ENCODE peak calls at places on chromosomes 13 and 19, in seven cellular contexts. One of them, this sample, is unnamed.

GRCh38 chr19:54137913-54138776 is 583 bp downstream of the CNOT3 start:
- DNase-seq in endothelial cell of umbilical vein: no peak
- DNase-seq in H1: peak
- DNase-seq in GM12878: no peak
- DNase-seq in HCT116: no peak
- DNase-seq in HepG2: no peak
- DNase-seq in K562: peak
- DNase-seq in this sample: no peak

GRCh38 chr13:96772426-96772825 is 221.8 kb downstream of the OXGR1 start:
- DNase-seq in endothelial cell of umbilical vein: no peak
- DNase-seq in HepG2: no peak
- DNase-seq in K562: no peak
- DNase-seq in H1: no peak
- DNase-seq in GM12878: no peak
- DNase-seq in HCT116: no peak
- DNase-seq in this sample: no peak

GRCh38 chr13:94173312-94173854 is 306.1 kb downstream of the DCT start:
- DNase-seq in endothelial cell of umbilical vein: no peak
- DNase-seq in HepG2: no peak
- DNase-seq in HCT116: no peak
- DNase-seq in H1: no peak
- DNase-seq in GM12878: no peak
- DNase-seq in K562: no peak
- DNase-seq in this sample: no peak

GRCh38 chr13:91506759-91507158 is 108.3 kb downstream of the GPC5 start:
- DNase-seq in K562: no peak
- DNase-seq in endothelial cell of umbilical vein: no peak
- DNase-seq in HepG2: no peak
- DNase-seq in H1: no peak
- DNase-seq in GM12878: no peak
- DNase-seq in HCT116: no peak
- DNase-seq in this sample: no peak

GRCh38 chr13:63448654-63449053 is 2033.0 kb upstream of the PCDH20 start:
- DNase-seq in K562: no peak
- DNase-seq in endothelial cell of umbilical vein: no peak
- DNase-seq in HepG2: no peak
- DNase-seq in HCT116: no peak
- DNase-seq in H1: no peak
- DNase-seq in GM12878: no peak
- DNase-seq in this sample: no peak

GRCh38 chr13:30774214-30774730 is 38.9 kb downstream of the ALOX5AP start:
- DNase-seq in H1: no peak
- DNase-seq in HCT116: no peak
- DNase-seq in K562: no peak
- DNase-seq in endothelial cell of umbilical vein: no peak
- DNase-seq in GM12878: no peak
- DNase-seq in HepG2: no peak
- DNase-seq in this sample: no peak

GRCh38 chr13:65378943-65379519 is 1851.1 kb downstream of the PCDH9 start:
- DNase-seq in GM12878: no peak
- DNase-seq in HepG2: no peak
- DNase-seq in endothelial cell of umbilical vein: peak
- DNase-seq in H1: no peak
- DNase-seq in K562: no peak
- DNase-seq in HCT116: peak
- DNase-seq in this sample: no peak

GRCh38 chr19:7927605-7928333 is 1.8 kb upstream of the CTXN1 start:
- DNase-seq in endothelial cell of umbilical vein: no peak
- DNase-seq in HCT116: no peak
- DNase-seq in HepG2: no peak
- DNase-seq in K562: no peak
- DNase-seq in H1: no peak
- DNase-seq in GM12878: no peak
- DNase-seq in this sample: no peak

GRCh38 chr13:68908879-68909278 is 1198.7 kb upstream of the ATXN8OS start:
- DNase-seq in K562: no peak
- DNase-seq in GM12878: no peak
- DNase-seq in endothelial cell of umbilical vein: no peak
- DNase-seq in H1: no peak
- DNase-seq in HepG2: no peak
- DNase-seq in HCT116: no peak
- DNase-seq in this sample: no peak

GRCh38 chr13:43269037-43269476 is 245.7 kb downstream of the DNAJC15 start:
- DNase-seq in H1: no peak
- DNase-seq in K562: no peak
- DNase-seq in endothelial cell of umbilical vein: peak
- DNase-seq in GM12878: no peak
- DNase-seq in HCT116: no peak
- DNase-seq in HepG2: peak
- DNase-seq in this sample: no peak

GRCh38 chr19:51116736-51117135 is 8.0 kb upstream of the SIGLEC9 start:
- DNase-seq in HCT116: no peak
- DNase-seq in K562: no peak
- DNase-seq in HepG2: no peak
- DNase-seq in endothelial cell of umbilical vein: no peak
- DNase-seq in GM12878: no peak
- DNase-seq in H1: no peak
- DNase-seq in this sample: no peak

GRCh38 chr13:51562011-51562671 is 22.1 kb upstream of the WDFY2 start:
- DNase-seq in HCT116: no peak
- DNase-seq in H1: no peak
- DNase-seq in GM12878: peak
- DNase-seq in endothelial cell of umbilical vein: no peak
- DNase-seq in HepG2: no peak
- DNase-seq in K562: no peak
- DNase-seq in this sample: no peak

GRCh38 chr13:92719868-92720267 is 506.7 kb upstream of the GPC6 start:
- DNase-seq in GM12878: no peak
- DNase-seq in endothelial cell of umbilical vein: no peak
- DNase-seq in HCT116: no peak
- DNase-seq in HepG2: no peak
- DNase-seq in H1: no peak
- DNase-seq in K562: no peak
- DNase-seq in this sample: no peak

GRCh38 chr19:48837586-48838191 is 1.4 kb upstream of the HSD17B14 start:
- DNase-seq in H1: peak
- DNase-seq in K562: no peak
- DNase-seq in HCT116: no peak
- DNase-seq in endothelial cell of umbilical vein: no peak
- DNase-seq in GM12878: no peak
- DNase-seq in HepG2: no peak
- DNase-seq in this sample: no peak

GRCh38 chr19:54096642-54097106 is 3.9 kb downstream of the OSCAR start:
- DNase-seq in K562: peak
- DNase-seq in H1: peak
- DNase-seq in GM12878: no peak
- DNase-seq in endothelial cell of umbilical vein: no peak
- DNase-seq in HepG2: no peak
- DNase-seq in HCT116: peak
- DNase-seq in this sample: no peak

GRCh38 chr13:99525967-99526366 is 24.7 kb downstream of the TM9SF2 start:
- DNase-seq in HepG2: no peak
- DNase-seq in endothelial cell of umbilical vein: no peak
- DNase-seq in GM12878: no peak
- DNase-seq in H1: no peak
- DNase-seq in K562: no peak
- DNase-seq in HCT116: no peak
- DNase-seq in this sample: no peak

GRCh38 chr19:49361438-49362047 is 673 bp downstream of the TEAD2 start:
- DNase-seq in HCT116: peak
- DNase-seq in GM12878: no peak
- DNase-seq in HepG2: peak
- DNase-seq in H1: no peak
- DNase-seq in K562: peak
- DNase-seq in endothelial cell of umbilical vein: peak
- DNase-seq in this sample: peak

GRCh38 chr19:55069137-55069858 is 6.3 kb upstream of the RDH13 start:
- DNase-seq in K562: peak
- DNase-seq in endothelial cell of umbilical vein: no peak
- DNase-seq in HCT116: no peak
- DNase-seq in GM12878: no peak
- DNase-seq in HepG2: no peak
- DNase-seq in H1: peak
- DNase-seq in this sample: no peak

DNA sequence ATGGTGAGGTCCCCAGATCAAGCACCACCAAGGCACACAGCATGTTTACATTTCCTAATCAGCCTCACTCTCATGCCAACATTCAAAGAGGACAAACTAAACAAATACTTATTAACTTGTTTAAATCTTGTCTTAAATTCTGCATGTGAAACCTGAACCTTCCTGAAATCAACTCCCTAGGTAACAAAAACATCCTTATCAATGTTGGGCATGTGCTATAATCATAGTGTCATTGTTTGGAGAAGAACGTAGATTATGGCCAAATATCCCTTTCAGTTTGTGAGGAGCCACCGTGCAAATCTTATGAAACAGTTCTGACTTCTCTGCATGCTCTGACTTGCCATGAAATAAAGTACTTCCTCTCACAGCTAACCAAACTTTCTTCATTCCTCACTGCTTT is 123.8 kb downstream of the NDFIP2 start:
- DNase-seq in HepG2: no peak
- DNase-seq in K562: no peak
- DNase-seq in HCT116: no peak
- DNase-seq in GM12878: no peak
- DNase-seq in H1: no peak
- DNase-seq in endothelial cell of umbilical vein: peak
- DNase-seq in this sample: no peak
- H3K9ac ChIP-seq in HepG2: no peak
- H3K9ac ChIP-seq in K562: no peak
- H3K9ac ChIP-seq in HCT116: no peak
- H3K9ac ChIP-seq in GM12878: no peak
- H3K9ac ChIP-seq in H1: no peak
- H3K9ac ChIP-seq in endothelial cell of umbilical vein: no peak
- H3K9ac ChIP-seq in this sample: no peak

GRCh38 chr19:18416778-18417249 is 2.4 kb upstream of the SSBP4 start:
- DNase-seq in HCT116: no peak
- DNase-seq in endothelial cell of umbilical vein: peak
- DNase-seq in K562: peak
- DNase-seq in H1: peak
- DNase-seq in HepG2: peak
- DNase-seq in GM12878: no peak
- DNase-seq in this sample: no peak
- TF ChIP-seq POLR2AphosphoS5 in HCT116: no peak
- TF ChIP-seq POLR2AphosphoS5 in endothelial cell of umbilical vein: peak
- TF ChIP-seq POLR2AphosphoS5 in K562: no peak
- TF ChIP-seq POLR2AphosphoS5 in H1: no peak
- TF ChIP-seq POLR2AphosphoS5 in HepG2: no peak
- TF ChIP-seq POLR2AphosphoS5 in GM12878: no peak
- TF ChIP-seq POLR2AphosphoS5 in this sample: peak

DNA sequence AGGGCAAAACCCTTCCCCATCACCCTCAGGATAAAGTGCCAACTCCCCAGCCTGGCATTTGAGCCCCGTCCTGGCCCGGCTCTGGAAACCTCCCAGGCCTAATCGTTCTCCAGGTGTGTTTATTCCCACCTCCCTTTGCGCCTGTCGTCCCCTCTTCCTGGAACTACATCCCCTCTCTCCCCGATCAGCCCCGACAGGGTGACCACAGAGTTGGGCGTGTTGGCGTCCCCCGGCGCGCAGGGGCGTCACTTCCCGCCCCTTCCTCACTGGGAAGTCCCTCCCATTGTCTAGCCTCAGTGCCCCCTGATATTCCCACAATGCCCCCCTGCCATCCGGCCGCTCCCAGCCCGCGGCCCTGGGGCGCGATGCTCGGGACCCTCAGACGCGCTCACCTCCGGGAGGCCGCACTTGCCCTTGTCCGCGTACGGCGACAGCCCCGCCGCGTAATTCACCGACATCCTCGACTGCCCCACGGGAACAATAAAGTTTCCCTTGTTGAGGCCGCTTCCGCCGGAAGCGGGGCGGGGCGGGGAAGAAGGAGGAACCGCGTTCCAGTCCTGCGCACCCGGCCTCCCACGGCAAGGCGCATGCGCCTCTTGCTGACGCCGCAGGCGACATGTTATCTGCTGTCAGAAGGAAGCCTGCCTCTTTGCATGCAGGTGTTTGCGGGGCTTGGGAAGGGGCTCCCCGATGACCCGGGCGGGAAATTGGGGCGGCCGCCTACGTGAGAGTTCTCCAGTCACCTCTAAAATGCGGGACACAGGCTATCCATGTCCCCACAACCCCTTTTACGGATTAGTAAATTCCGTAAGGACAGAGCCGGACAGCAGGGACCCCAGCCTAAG is at the start of the genes ANKRD24 and SIRT6:
- DNase-seq in GM12878: peak
- DNase-seq in H1: peak
- DNase-seq in HCT116: peak
- DNase-seq in endothelial cell of umbilical vein: peak
- DNase-seq in K562: peak
- DNase-seq in HepG2: peak
- DNase-seq in this sample: peak
- TF ChIP-seq EZH2 in GM12878: no peak
- TF ChIP-seq EZH2 in H1: no peak
- TF ChIP-seq EZH2 in HCT116: no peak
- TF ChIP-seq EZH2 in endothelial cell of umbilical vein: no peak
- TF ChIP-seq EZH2 in K562: no peak
- TF ChIP-seq EZH2 in HepG2: no peak
- TF ChIP-seq EZH2 in this sample: no peak

GRCh38 chr19:5397804-5398692 is 57.2 kb upstream of the ZNRF4 start:
- DNase-seq in K562: peak
- DNase-seq in HepG2: peak
- DNase-seq in HCT116: no peak
- DNase-seq in H1: peak
- DNase-seq in endothelial cell of umbilical vein: no peak
- DNase-seq in GM12878: no peak
- DNase-seq in this sample: no peak
- H3K9ac ChIP-seq in K562: no peak
- H3K9ac ChIP-seq in HepG2: no peak
- H3K9ac ChIP-seq in HCT116: no peak
- H3K9ac ChIP-seq in H1: no peak
- H3K9ac ChIP-seq in endothelial cell of umbilical vein: no peak
- H3K9ac ChIP-seq in GM12878: no peak
- H3K9ac ChIP-seq in this sample: no peak